ENCODE peak calls at places on chromosome 7, in ten cellular contexts. J is tibial artery, G is GM23248, W is IMR-90, I is cardiac muscle cell, E is heart right ventricle, S is fibroblast of lung, D is H1, U is tibial nerve, B is GM23338. X is an unnamed sample.

GRCh38 chr7:31785081-31785480 is 98.1 kb downstream of the PPP1R17 start:
- DNase-seq in J (no peak), G (peak; percentile 38), W (no peak), I (no peak), E (no peak), S (no peak), D (no peak), U (no peak), B (no peak), X (no peak)

GRCh38 chr7:13778967-13779366 is 210.5 kb downstream of the ETV1 start:
- DNase-seq in J (no peak), G (peak; percentile 74), W (peak; percentile 35), I (no peak), E (no peak), S (peak; percentile 21), D (no peak), U (no peak), B (no peak), X (no peak)

GRCh38 chr7:120864146-120864920 is 6.4 kb upstream of the TSPAN12 start:
- DNase-seq in J (no peak), G (no peak), W (no peak), I (no peak), E (no peak), S (no peak), D (no peak), U (no peak), B (no peak), X (no peak)

GRCh38 chr7:31938650-31939049 is 131.6 kb downstream of the PDE1C start:
- DNase-seq in J (no peak), G (peak; percentile 73), W (peak; percentile 45), I (no peak), E (no peak), S (no peak), D (no peak), U (no peak), B (peak; percentile 15), X (no peak)

GRCh38 chr7:7521259-7521658 is 14.4 kb downstream of the COL28A1 start:
- DNase-seq in J (no peak), G (no peak), W (no peak), I (no peak), E (no peak), S (no peak), D (no peak), U (no peak), B (no peak), X (no peak)

GRCh38 chr7:40726559-40726958 is 591.8 kb downstream of the SUGCT start:
- DNase-seq in J (no peak), G (no peak), W (no peak), I (no peak), E (no peak), S (no peak), D (no peak), U (no peak), B (peak; percentile 51), X (no peak)

GRCh38 chr7:70893985-70894722 is 237.8 kb upstream of the GALNT17 start:
- DNase-seq in J (no peak), G (no peak), W (no peak), I (no peak), E (no peak), S (no peak), D (no peak), U (no peak), B (peak; percentile 90), X (no peak)

GRCh38 chr7:17989546-17989945 is 38.1 kb downstream of the PRPS1L1 start:
- DNase-seq in J (no peak), G (peak; percentile 18), W (peak; percentile 31), I (no peak), E (no peak), S (peak; percentile 17), D (no peak), U (no peak), B (no peak), X (no peak)

GRCh38 chr7:107879400-107880035 is 11.5 kb upstream of the DLD start:
- DNase-seq in J (no peak), G (peak; percentile 79), W (peak; percentile 69), I (peak; percentile 65), E (no peak), S (peak; percentile 68), D (no peak), U (no peak), B (peak; percentile 70), X (no peak)

GRCh38 chr7:47970750-47971149 is 8.7 kb downstream of the HUS1 start:
- DNase-seq in J (no peak), G (no peak), W (peak; percentile 27), I (no peak), E (no peak), S (no peak), D (no peak), U (no peak), B (no peak), X (no peak)

GRCh38 chr7:116672596-116673503 is 854 bp downstream of the MET start:
- DNase-seq in J (no peak), G (peak; percentile 78), W (peak; percentile 50), I (peak; percentile 9), E (peak; percentile 29), S (peak; percentile 23), D (no peak), U (no peak), B (peak; percentile 60), X (peak; percentile 15)

GRCh38 chr7:107318523-107319160 is 149.8 kb downstream of the HBP1 start:
- DNase-seq in J (no peak), G (peak; percentile 2), W (peak; percentile 77), I (no peak), E (no peak), S (peak; percentile 69), D (no peak), U (no peak), B (no peak), X (no peak)

DNA sequence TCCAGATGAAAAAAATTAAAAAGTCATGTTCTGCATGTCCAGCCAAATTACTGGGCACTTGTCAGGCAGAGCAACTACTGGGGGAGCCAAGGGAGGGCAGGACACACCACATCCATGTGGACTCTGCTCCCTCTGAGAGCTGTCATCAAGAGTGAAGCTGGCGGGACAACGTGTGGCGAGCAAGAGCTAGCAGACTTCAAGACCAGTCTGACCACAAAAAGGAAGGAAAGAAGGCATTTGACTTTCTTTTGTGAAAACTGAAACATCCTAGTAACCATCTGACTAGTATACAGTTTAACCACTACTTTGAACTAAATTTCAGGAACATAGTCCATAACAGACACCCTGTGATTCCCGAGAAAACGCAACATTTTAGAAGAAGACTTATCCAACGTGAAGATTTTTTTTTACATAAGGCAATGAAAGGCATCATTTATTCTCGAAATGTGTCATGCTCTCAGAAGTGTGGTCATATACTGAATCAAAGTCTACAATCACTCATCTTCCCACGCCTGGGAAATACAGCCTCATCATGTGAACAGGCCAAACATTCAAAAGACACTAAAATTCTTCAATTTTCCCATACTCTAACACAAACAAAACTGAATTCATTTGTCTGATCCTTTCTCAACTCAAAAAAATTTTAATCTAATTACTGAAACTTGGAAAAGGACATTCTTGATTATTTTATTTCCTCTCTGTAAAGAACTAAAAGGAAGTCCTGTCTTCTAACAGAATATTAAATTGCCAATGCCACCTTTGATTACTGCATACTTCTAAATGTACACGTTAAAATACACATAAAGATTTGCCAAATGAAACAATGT is 15.5 kb downstream of the CYTH3 start:
- DNase-seq in J (peak; percentile 90), G (peak; percentile 92), W (peak; percentile 67), I (no peak), E (peak; percentile 47), S (peak; percentile 47), D (peak; percentile 35), U (peak; percentile 40), B (no peak), X (peak; percentile 73)
- H3K4me1 ChIP-seq in J (no peaks in the 10 kb centered on the region), G (peaks cover 96% of the 10 kb centered on the region), W (peaks cover 25% of the 10 kb centered on the region), I (peaks cover 12% of the 10 kb centered on the region), E (peaks cover 71% of the 10 kb centered on the region), S (peaks cover 39% of the 10 kb centered on the region), D (no peaks in the 10 kb centered on the region), U (no peaks in the 10 kb centered on the region), B (peaks cover 8% of the 10 kb centered on the region), X (peaks cover 98% of the 10 kb centered on the region)

GRCh38 chr7:158864507-158864820 is 8.1 kb downstream of the DYNC2I1 start:
- DNase-seq in J (no peak), G (no peak), W (no peak), I (no peak), E (no peak), S (no peak), D (no peak), U (no peak), B (no peak), X (no peak)
- H3K4me1 ChIP-seq in J (no peaks in the 10 kb centered on the region), G (no peaks in the 10 kb centered on the region), W (peaks cover 5% of the 10 kb centered on the region), I (peaks cover 19% of the 10 kb centered on the region), E (peaks cover 30% of the 10 kb centered on the region), S (peaks cover 4% of the 10 kb centered on the region), D (peaks cover 9% of the 10 kb centered on the region), U (no peaks in the 10 kb centered on the region), B (peaks cover 25% of the 10 kb centered on the region), X (peaks cover 82% of the 10 kb centered on the region)

GRCh38 chr7:101863598-101863997 is 46.2 kb downstream of the CUX1 start:
- DNase-seq in J (no peak), G (no peak), W (no peak), I (no peak), E (no peak), S (no peak), D (no peak), U (no peak), B (no peak), X (no peak)
- H3K4me1 ChIP-seq in J (no peaks in the 10 kb centered on the region), G (peaks cover 14% of the 10 kb centered on the region), W (peaks cover 14% of the 10 kb centered on the region), I (peaks cover 34% of the 10 kb centered on the region), E (peaks cover 41% of the 10 kb centered on the region), S (peaks cover 2% of the 10 kb centered on the region), D (peaks cover 16% of the 10 kb centered on the region), U (no peaks in the 10 kb centered on the region), B (peaks cover 64% of the 10 kb centered on the region), X (peaks cover 72% of the 10 kb centered on the region)

GRCh38 chr7:30309842-30310435 is 25.5 kb downstream of the ZNRF2 start:
- DNase-seq in J (no peak), G (no peak), W (no peak), I (no peak), E (no peak), S (no peak), D (no peak), U (no peak), B (no peak), X (no peak)

GRCh38 chr7:30308392-30308791 is 24.0 kb downstream of the ZNRF2 start:
- DNase-seq in J (no peak), G (peak; percentile 10), W (peak; percentile 12), I (no peak), E (no peak), S (no peak), D (no peak), U (no peak), B (no peak), X (no peak)

GRCh38 chr7:30309302-30309701 is 24.9 kb downstream of the ZNRF2 start:
- DNase-seq in J (no peak), G (no peak), W (no peak), I (no peak), E (no peak), S (no peak), D (no peak), U (no peak), B (no peak), X (no peak)

GRCh38 chr7:30304177-30304884 is 19.9 kb downstream of the ZNRF2 start:
- DNase-seq in J (no peak), G (no peak), W (no peak), I (no peak), E (no peak), S (no peak), D (no peak), U (no peak), B (no peak), X (no peak)

DNA sequence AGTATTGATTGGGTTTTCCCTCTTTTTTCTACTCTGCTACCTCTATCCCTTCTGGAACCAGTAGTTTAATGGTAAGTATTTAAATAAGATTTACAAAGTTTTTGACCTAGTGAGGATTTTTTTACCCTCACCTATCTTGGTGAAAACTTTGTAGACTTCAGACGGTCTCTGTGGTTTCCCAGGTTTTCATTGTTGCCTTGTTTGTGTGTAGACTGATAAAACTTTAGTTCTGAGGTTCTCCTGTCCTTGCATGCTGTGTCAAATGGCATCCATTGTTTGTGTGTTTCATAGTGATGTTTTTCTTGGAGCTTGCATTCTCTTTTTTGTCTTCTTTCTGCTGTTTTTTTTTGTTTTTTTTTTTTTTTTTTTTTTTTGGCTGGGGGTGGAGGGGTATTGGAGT is 22.6 kb downstream of the ZNRF2 start:
- DNase-seq in J (no peak), G (no peak), W (no peak), I (no peak), E (no peak), S (no peak), D (no peak), U (no peak), B (no peak), X (no peak)
- H3K4me1 ChIP-seq in J (no peaks in the 10 kb centered on the region), G (no peaks in the 10 kb centered on the region), W (no peaks in the 10 kb centered on the region), I (peaks cover 39% of the 10 kb centered on the region), E (peaks cover 26% of the 10 kb centered on the region), S (no peaks in the 10 kb centered on the region), D (no peaks in the 10 kb centered on the region), U (no peaks in the 10 kb centered on the region), B (peaks cover 48% of the 10 kb centered on the region), X (peaks cover 21% of the 10 kb centered on the region)